ENCODE peak calls at places on chromosomes 16 and 17, in ten cellular contexts. One of them, this sample, is unnamed.

GRCh38 chr17:34607917-34608316 is 28.5 kb downstream of the TMEM132E start:
- DNase-seq in IMR-90: no peak
- DNase-seq in ascending aorta: no peak
- DNase-seq in tibial nerve: no peak
- DNase-seq in heart left ventricle: no peak
- DNase-seq in upper lobe of right lung: no peak
- DNase-seq in sigmoid colon: no peak
- DNase-seq in OCI-LY7: no peak
- DNase-seq in coronary artery: no peak
- DNase-seq in uterus: no peak
- DNase-seq in this sample: no peak

GRCh38 chr17:14340968-14341412 is 40.1 kb downstream of the HS3ST3B1 start:
- DNase-seq in upper lobe of right lung: no peak
- DNase-seq in coronary artery: peak
- DNase-seq in IMR-90: no peak
- DNase-seq in tibial nerve: no peak
- DNase-seq in uterus: no peak
- DNase-seq in ascending aorta: no peak
- DNase-seq in heart left ventricle: no peak
- DNase-seq in sigmoid colon: no peak
- DNase-seq in OCI-LY7: no peak
- DNase-seq in this sample: no peak

GRCh38 chr16:14668556-14669223 is 25.4 kb downstream of the PLA2G10 start:
- DNase-seq in uterus: no peak
- DNase-seq in tibial nerve: no peak
- DNase-seq in sigmoid colon: no peak
- DNase-seq in upper lobe of right lung: no peak
- DNase-seq in heart left ventricle: no peak
- DNase-seq in OCI-LY7: no peak
- DNase-seq in coronary artery: no peak
- DNase-seq in IMR-90: no peak
- DNase-seq in ascending aorta: no peak
- DNase-seq in this sample: no peak

GRCh38 chr16:89828870-89829629 is 775 bp downstream of the SPIRE2 start:
- DNase-seq in coronary artery: no peak
- DNase-seq in IMR-90: no peak
- DNase-seq in ascending aorta: no peak
- DNase-seq in upper lobe of right lung: no peak
- DNase-seq in uterus: no peak
- DNase-seq in OCI-LY7: no peak
- DNase-seq in tibial nerve: no peak
- DNase-seq in sigmoid colon: no peak
- DNase-seq in heart left ventricle: no peak
- DNase-seq in this sample: no peak

GRCh38 chr17:13522749-13523148 is 79.0 kb downstream of the HS3ST3A1 start:
- DNase-seq in coronary artery: no peak
- DNase-seq in IMR-90: no peak
- DNase-seq in tibial nerve: no peak
- DNase-seq in heart left ventricle: no peak
- DNase-seq in uterus: no peak
- DNase-seq in sigmoid colon: no peak
- DNase-seq in ascending aorta: no peak
- DNase-seq in upper lobe of right lung: no peak
- DNase-seq in OCI-LY7: no peak
- DNase-seq in this sample: no peak

GRCh38 chr17:54559883-54560282 is 340.8 kb upstream of the TOM1L1 start:
- DNase-seq in sigmoid colon: no peak
- DNase-seq in ascending aorta: no peak
- DNase-seq in OCI-LY7: no peak
- DNase-seq in heart left ventricle: no peak
- DNase-seq in coronary artery: no peak
- DNase-seq in uterus: no peak
- DNase-seq in tibial nerve: no peak
- DNase-seq in IMR-90: no peak
- DNase-seq in upper lobe of right lung: no peak
- DNase-seq in this sample: no peak

GRCh38 chr16:84687715-84688114 is 12.1 kb upstream of the USP10 start:
- DNase-seq in OCI-LY7: peak
- DNase-seq in ascending aorta: no peak
- DNase-seq in coronary artery: no peak
- DNase-seq in sigmoid colon: peak
- DNase-seq in IMR-90: peak
- DNase-seq in uterus: no peak
- DNase-seq in tibial nerve: no peak
- DNase-seq in heart left ventricle: no peak
- DNase-seq in upper lobe of right lung: no peak
- DNase-seq in this sample: peak

GRCh38 chr17:8656693-8657092 is 26.2 kb upstream of the MYH10 start:
- DNase-seq in OCI-LY7: no peak
- DNase-seq in uterus: no peak
- DNase-seq in ascending aorta: no peak
- DNase-seq in tibial nerve: no peak
- DNase-seq in IMR-90: no peak
- DNase-seq in sigmoid colon: no peak
- DNase-seq in upper lobe of right lung: no peak
- DNase-seq in heart left ventricle: no peak
- DNase-seq in coronary artery: no peak
- DNase-seq in this sample: no peak

GRCh38 chr17:75779987-75780889 is 4.4 kb upstream of the UNK start:
- DNase-seq in ascending aorta: no peak
- DNase-seq in uterus: no peak
- DNase-seq in coronary artery: no peak
- DNase-seq in heart left ventricle: no peak
- DNase-seq in IMR-90: no peak
- DNase-seq in upper lobe of right lung: no peak
- DNase-seq in sigmoid colon: no peak
- DNase-seq in tibial nerve: no peak
- DNase-seq in OCI-LY7: no peak
- DNase-seq in this sample: no peak

GRCh38 chr17:75777243-75777922 is 7.2 kb upstream of the UNK start:
- DNase-seq in tibial nerve: no peak
- DNase-seq in upper lobe of right lung: no peak
- DNase-seq in OCI-LY7: no peak
- DNase-seq in heart left ventricle: no peak
- DNase-seq in ascending aorta: no peak
- DNase-seq in uterus: no peak
- DNase-seq in coronary artery: no peak
- DNase-seq in IMR-90: no peak
- DNase-seq in sigmoid colon: peak
- DNase-seq in this sample: peak

GRCh38 chr17:75776399-75777242 is 8.0 kb upstream of the UNK start:
- DNase-seq in tibial nerve: no peak
- DNase-seq in OCI-LY7: no peak
- DNase-seq in IMR-90: no peak
- DNase-seq in ascending aorta: no peak
- DNase-seq in upper lobe of right lung: peak
- DNase-seq in uterus: peak
- DNase-seq in coronary artery: no peak
- DNase-seq in heart left ventricle: no peak
- DNase-seq in sigmoid colon: peak
- DNase-seq in this sample: peak

GRCh38 chr17:75779250-75779986 is 5.2 kb upstream of the UNK start:
- DNase-seq in uterus: peak
- DNase-seq in heart left ventricle: peak
- DNase-seq in sigmoid colon: peak
- DNase-seq in OCI-LY7: peak
- DNase-seq in ascending aorta: peak
- DNase-seq in upper lobe of right lung: peak
- DNase-seq in tibial nerve: peak
- DNase-seq in coronary artery: peak
- DNase-seq in IMR-90: peak
- DNase-seq in this sample: peak

DNA sequence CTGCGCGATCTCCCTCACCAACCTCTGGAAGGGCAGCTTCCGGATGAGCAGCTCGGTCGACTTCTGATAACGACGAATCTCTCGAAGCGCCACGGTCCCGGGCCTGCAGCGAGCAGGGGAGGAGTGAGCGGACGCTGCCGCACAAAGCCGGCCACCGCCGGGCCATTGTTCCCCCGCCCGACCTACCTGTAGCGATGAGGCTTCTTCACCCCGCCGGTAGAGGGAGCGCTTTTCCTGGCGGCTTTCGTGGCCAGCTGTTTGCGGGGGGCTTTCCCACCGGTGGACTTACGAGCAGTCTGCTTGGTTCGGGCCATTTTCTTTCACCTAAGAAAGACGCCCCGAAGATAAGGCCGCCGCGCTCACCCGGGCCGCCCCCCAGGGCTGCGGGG is 5.8 kb upstream of the UNK start:
- DNase-seq in coronary artery: no peak
- DNase-seq in sigmoid colon: no peak
- DNase-seq in heart left ventricle: no peak
- DNase-seq in IMR-90: peak
- DNase-seq in upper lobe of right lung: no peak
- DNase-seq in uterus: no peak
- DNase-seq in OCI-LY7: peak
- DNase-seq in ascending aorta: no peak
- DNase-seq in tibial nerve: no peak
- DNase-seq in this sample: no peak
- H3K27ac ChIP-seq in coronary artery: peak
- H3K27ac ChIP-seq in sigmoid colon: peak
- H3K27ac ChIP-seq in heart left ventricle: peak
- H3K27ac ChIP-seq in IMR-90: peak
- H3K27ac ChIP-seq in upper lobe of right lung: peak
- H3K27ac ChIP-seq in uterus: peak
- H3K27ac ChIP-seq in OCI-LY7: peak
- H3K27ac ChIP-seq in ascending aorta: peak
- H3K27ac ChIP-seq in tibial nerve: peak
- H3K27ac ChIP-seq in this sample: peak

GRCh38 chr17:72121164-72122001 is 563 bp downstream of the SOX9 start:
- DNase-seq in heart left ventricle: peak
- DNase-seq in upper lobe of right lung: peak
- DNase-seq in tibial nerve: no peak
- DNase-seq in uterus: no peak
- DNase-seq in OCI-LY7: no peak
- DNase-seq in sigmoid colon: peak
- DNase-seq in IMR-90: peak
- DNase-seq in coronary artery: no peak
- DNase-seq in ascending aorta: no peak
- DNase-seq in this sample: peak
- H3K4me3 ChIP-seq in heart left ventricle: peak
- H3K4me3 ChIP-seq in upper lobe of right lung: peak
- H3K4me3 ChIP-seq in tibial nerve: peak
- H3K4me3 ChIP-seq in uterus: peak
- H3K4me3 ChIP-seq in OCI-LY7: no peak
- H3K4me3 ChIP-seq in sigmoid colon: peak
- H3K4me3 ChIP-seq in IMR-90: peak
- H3K4me3 ChIP-seq in coronary artery: peak
- H3K4me3 ChIP-seq in ascending aorta: peak
- H3K4me3 ChIP-seq in this sample: peak

GRCh38 chr16:400061-400540 is 1.6 kb upstream of the DECR2 start:
- DNase-seq in OCI-LY7: no peak
- DNase-seq in ascending aorta: no peak
- DNase-seq in upper lobe of right lung: no peak
- DNase-seq in sigmoid colon: no peak
- DNase-seq in coronary artery: no peak
- DNase-seq in uterus: peak
- DNase-seq in IMR-90: no peak
- DNase-seq in tibial nerve: no peak
- DNase-seq in heart left ventricle: peak
- DNase-seq in this sample: no peak

GRCh38 chr16:397135-397661 is at the start of gene NME4:
- DNase-seq in ascending aorta: no peak
- DNase-seq in IMR-90: no peak
- DNase-seq in upper lobe of right lung: peak
- DNase-seq in coronary artery: no peak
- DNase-seq in uterus: no peak
- DNase-seq in sigmoid colon: peak
- DNase-seq in OCI-LY7: peak
- DNase-seq in tibial nerve: no peak
- DNase-seq in heart left ventricle: no peak
- DNase-seq in this sample: peak

GRCh38 chr16:398551-399277 is 1.7 kb downstream of the NME4 start:
- DNase-seq in sigmoid colon: no peak
- DNase-seq in ascending aorta: no peak
- DNase-seq in OCI-LY7: no peak
- DNase-seq in uterus: no peak
- DNase-seq in IMR-90: no peak
- DNase-seq in tibial nerve: no peak
- DNase-seq in heart left ventricle: no peak
- DNase-seq in coronary artery: no peak
- DNase-seq in upper lobe of right lung: peak
- DNase-seq in this sample: no peak

GRCh38 chr16:397736-398332 is 835 bp downstream of the NME4 start:
- DNase-seq in coronary artery: peak
- DNase-seq in OCI-LY7: peak
- DNase-seq in uterus: peak
- DNase-seq in tibial nerve: peak
- DNase-seq in sigmoid colon: peak
- DNase-seq in upper lobe of right lung: peak
- DNase-seq in IMR-90: peak
- DNase-seq in heart left ventricle: peak
- DNase-seq in ascending aorta: peak
- DNase-seq in this sample: peak

DNA sequence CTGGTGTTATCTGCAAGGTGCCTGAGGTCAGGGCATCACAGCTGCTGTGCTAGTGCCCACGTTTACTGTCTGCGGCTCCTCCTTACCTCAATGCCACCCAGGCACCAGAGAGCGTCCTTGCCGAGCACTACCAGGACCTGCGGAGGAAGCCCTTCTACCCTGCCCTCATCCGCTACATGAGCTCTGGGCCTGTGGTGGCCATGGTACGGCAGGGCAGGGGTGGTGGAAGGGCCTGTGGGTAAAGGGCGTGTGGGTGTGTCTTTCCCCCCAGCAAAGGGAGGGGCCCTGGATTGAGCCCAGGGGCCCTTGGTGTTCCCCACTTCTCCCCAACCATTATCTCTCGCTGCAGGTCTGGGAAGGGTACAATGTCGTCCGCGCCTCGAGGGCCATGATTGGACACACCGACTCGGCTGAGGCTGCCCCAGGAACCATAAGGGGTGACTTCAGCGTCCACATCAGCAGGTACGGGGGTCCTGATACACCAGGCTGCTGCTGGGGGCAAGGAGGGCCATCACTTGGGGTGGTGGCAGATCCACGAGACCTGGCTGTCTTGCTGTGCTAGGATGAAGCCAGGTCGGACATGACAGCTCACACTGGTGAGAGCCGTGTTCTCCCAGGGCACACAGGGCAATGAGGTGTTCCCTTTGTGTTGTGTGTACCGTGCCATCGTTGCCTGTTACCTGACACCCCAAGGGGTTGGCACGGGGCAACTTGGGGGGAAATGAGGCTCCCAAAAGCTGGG is 2.2 kb upstream of the DECR2 start:
- DNase-seq in upper lobe of right lung: no peak
- DNase-seq in tibial nerve: no peak
- DNase-seq in coronary artery: no peak
- DNase-seq in uterus: no peak
- DNase-seq in heart left ventricle: no peak
- DNase-seq in IMR-90: no peak
- DNase-seq in OCI-LY7: no peak
- DNase-seq in ascending aorta: no peak
- DNase-seq in sigmoid colon: no peak
- DNase-seq in this sample: no peak
- H3K27ac ChIP-seq in upper lobe of right lung: no peak
- H3K27ac ChIP-seq in tibial nerve: no peak
- H3K27ac ChIP-seq in coronary artery: no peak
- H3K27ac ChIP-seq in uterus: no peak
- H3K27ac ChIP-seq in heart left ventricle: no peak
- H3K27ac ChIP-seq in IMR-90: no peak
- H3K27ac ChIP-seq in OCI-LY7: no peak
- H3K27ac ChIP-seq in ascending aorta: no peak
- H3K27ac ChIP-seq in sigmoid colon: peak
- H3K27ac ChIP-seq in this sample: no peak

GRCh38 chr17:48997827-48998556 is 807 bp downstream of the IGF2BP1 start:
- DNase-seq in upper lobe of right lung: no peak
- DNase-seq in tibial nerve: no peak
- DNase-seq in OCI-LY7: peak
- DNase-seq in sigmoid colon: no peak
- DNase-seq in heart left ventricle: no peak
- DNase-seq in coronary artery: peak
- DNase-seq in ascending aorta: no peak
- DNase-seq in IMR-90: no peak
- DNase-seq in uterus: no peak
- DNase-seq in this sample: no peak

GRCh38 chr17:48996696-48997102 is 486 bp upstream of the IGF2BP1 start:
- DNase-seq in ascending aorta: no peak
- DNase-seq in uterus: no peak
- DNase-seq in sigmoid colon: no peak
- DNase-seq in coronary artery: no peak
- DNase-seq in heart left ventricle: no peak
- DNase-seq in OCI-LY7: no peak
- DNase-seq in IMR-90: no peak
- DNase-seq in tibial nerve: no peak
- DNase-seq in upper lobe of right lung: no peak
- DNase-seq in this sample: no peak

GRCh38 chr17:49000943-49001342 is 3.8 kb downstream of the IGF2BP1 start:
- DNase-seq in OCI-LY7: no peak
- DNase-seq in ascending aorta: no peak
- DNase-seq in sigmoid colon: no peak
- DNase-seq in uterus: no peak
- DNase-seq in tibial nerve: no peak
- DNase-seq in heart left ventricle: no peak
- DNase-seq in upper lobe of right lung: no peak
- DNase-seq in IMR-90: peak
- DNase-seq in coronary artery: no peak
- DNase-seq in this sample: peak

GRCh38 chr17:48997103-48997826 is at the start of gene IGF2BP1:
- DNase-seq in upper lobe of right lung: no peak
- DNase-seq in heart left ventricle: no peak
- DNase-seq in coronary artery: peak
- DNase-seq in OCI-LY7: peak
- DNase-seq in uterus: no peak
- DNase-seq in tibial nerve: no peak
- DNase-seq in sigmoid colon: no peak
- DNase-seq in ascending aorta: no peak
- DNase-seq in IMR-90: peak
- DNase-seq in this sample: peak

GRCh38 chr17:48998557-48999440 is 1.6 kb downstream of the IGF2BP1 start:
- DNase-seq in IMR-90: peak
- DNase-seq in coronary artery: no peak
- DNase-seq in OCI-LY7: peak
- DNase-seq in sigmoid colon: no peak
- DNase-seq in upper lobe of right lung: no peak
- DNase-seq in ascending aorta: no peak
- DNase-seq in tibial nerve: no peak
- DNase-seq in uterus: no peak
- DNase-seq in heart left ventricle: no peak
- DNase-seq in this sample: peak
- H3K4me3 ChIP-seq in IMR-90: peak
- H3K4me3 ChIP-seq in coronary artery: peak
- H3K4me3 ChIP-seq in OCI-LY7: peak
- H3K4me3 ChIP-seq in sigmoid colon: no peak
- H3K4me3 ChIP-seq in upper lobe of right lung: no peak
- H3K4me3 ChIP-seq in ascending aorta: peak
- H3K4me3 ChIP-seq in tibial nerve: no peak
- H3K4me3 ChIP-seq in uterus: no peak
- H3K4me3 ChIP-seq in heart left ventricle: no peak
- H3K4me3 ChIP-seq in this sample: peak

This sample was measured in GM23248.